ENCODE peak calls at places on chromosomes 11 and 22, in four cellular contexts. P, D, Y and E are unnamed samples.

GRCh38 chr11:93727985-93728791 is 13.1 kb downstream of the TAF1D start:
- DNase-seq in Y (no peak), P (no peak), D (no peak), E (no peak)

GRCh38 chr11:18890615-18891014 is 48.6 kb downstream of the MRGPRX1 start:
- DNase-seq in D (no peak), P (no peak), Y (no peak), E (no peak)

GRCh38 chr11:17906436-17906835 is 106.4 kb downstream of the SERGEF start:
- DNase-seq in P (no peak), Y (peak; percentile 40), D (no peak), E (peak; percentile 70)

GRCh38 chr11:33151411-33151810 is 9.9 kb downstream of the CSTF3 start:
- DNase-seq in Y (no peak), P (no peak), D (no peak), E (no peak)

GRCh38 chr11:2461253-2462091 is 16.7 kb downstream of the KCNQ1 start:
- DNase-seq in D (no peak), Y (peak; percentile 27), P (no peak), E (no peak)

GRCh38 chr11:126829716-126830115 is 170.9 kb downstream of the KIRREL3 start:
- DNase-seq in P (no peak), Y (no peak), D (no peak), E (no peak)

GRCh38 chr22:49904040-49904369 is 14.2 kb downstream of the ALG12 start:
- DNase-seq in P (no peak), D (no peak), Y (no peak), E (no peak)

GRCh38 chr11:115896084-115896483 is 391.9 kb upstream of the CADM1 start:
- DNase-seq in D (no peak), Y (no peak), P (no peak), E (no peak)

GRCh38 chr11:1192741-1193325 is 30.0 kb upstream of the MUC5B start:
- DNase-seq in D (no peak), Y (no peak), P (no peak), E (no peak)

GRCh38 chr11:90803781-90804180 is 580.9 kb upstream of the CHORDC1 start:
- DNase-seq in D (no peak), Y (no peak), P (no peak), E (no peak)

GRCh38 chr11:95088946-95089619 is 563 bp upstream of the ENDOD1 start:
- DNase-seq in P (no peak), D (no peak), Y (no peak), E (no peak)

GRCh38 chr11:102831128-102831708 is 12.2 kb downstream of the MMP3 start:
- DNase-seq in Y (no peak), D (peak; percentile 4), P (no peak), E (no peak)

GRCh38 chr11:1549355-1550330 is 22.4 kb downstream of the DUSP8 start:
- DNase-seq in Y (peak; percentile 43), P (no peak), D (peak; percentile 31), E (no peak)

GRCh38 chr11:550021-550745 is 10.4 kb downstream of the LMNTD2 start:
- DNase-seq in D (no peak), P (no peak), Y (no peak), E (no peak)

GRCh38 chr11:118918128-118918685 is 7.5 kb downstream of the BCL9L start:
- DNase-seq in Y (peak; percentile 71), D (peak; percentile 69), P (no peak), E (no peak)

GRCh38 chr11:118194835-118195627 is 18.6 kb upstream of the SCN2B start:
- DNase-seq in P (peak; percentile 62), Y (no peak), D (peak; percentile 98), E (no peak)

GRCh38 chr11:65224939-65225283 is 36.9 kb upstream of the POLA2 start:
- DNase-seq in Y (peak; percentile 40), P (peak; percentile 35), D (no peak), E (no peak)

GRCh38 chr22:35292786-35293185 is 6.9 kb upstream of the TOM1 start:
- DNase-seq in D (no peak), P (no peak), Y (no peak), E (no peak)

GRCh38 chr11:43573233-43573632 is 107.3 kb upstream of the HSD17B12 start:
- DNase-seq in P (no peak), Y (peak; percentile 43), D (peak; percentile 27), E (peak; percentile 70)

GRCh38 chr22:39524089-39524752 is 3.9 kb downstream of the ATF4 start:
- DNase-seq in P (no peak), D (no peak), Y (no peak), E (no peak)

GRCh38 chr11:68750197-68750987 is 928 bp downstream of the TESMIN start:
- DNase-seq in D (no peak), P (no peak), Y (peak; percentile 36), E (peak; percentile 68)

GRCh38 chr11:78151804-78152203 is 12.4 kb upstream of the ALG8 start:
- DNase-seq in Y (no peak), D (no peak), P (no peak), E (no peak)

GRCh38 chr11:93559681-93560080 is 16.5 kb upstream of the SMCO4 start:
- DNase-seq in D (no peak), P (no peak), Y (no peak), E (no peak)

GRCh38 chr11:31640611-31641010 is 131.0 kb downstream of the ELP4 start:
- DNase-seq in P (no peak), D (no peak), Y (no peak), E (no peak)
- TF ChIP-seq PHF8 in P (no peak), D (no peak), Y (no peak), E (no peak)

DNA sequence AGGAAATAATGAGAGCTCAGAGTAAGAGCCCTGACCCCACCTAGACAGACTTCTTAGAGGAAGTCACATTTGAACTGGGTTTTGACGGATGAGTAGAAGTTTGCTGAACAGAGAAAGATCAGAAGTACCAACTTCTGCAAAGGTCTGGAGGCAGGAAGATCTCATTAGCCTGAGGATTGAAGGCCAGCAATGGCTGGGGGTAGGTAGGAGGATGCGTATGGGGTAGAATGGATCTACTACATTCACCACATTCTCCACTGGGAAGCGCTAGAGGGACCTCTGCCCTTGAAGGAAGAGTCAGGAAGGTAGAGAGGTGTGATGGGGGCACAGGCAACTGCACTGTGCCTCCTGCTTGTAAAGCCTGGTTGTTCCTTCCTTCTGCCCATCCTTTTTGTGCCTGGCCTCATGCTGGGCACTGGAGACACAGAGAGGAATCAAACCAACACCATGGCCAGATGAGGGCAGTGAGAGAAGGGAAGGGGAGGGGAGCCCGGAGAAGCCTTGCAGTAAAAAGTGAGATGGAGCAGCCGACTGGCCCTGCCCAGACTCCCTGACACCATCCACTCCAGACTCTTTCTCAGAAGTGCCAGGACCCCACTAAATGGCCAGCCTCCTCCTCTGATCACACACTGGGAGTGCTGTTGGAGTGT is 4.9 kb downstream of the TPBGL start:
- DNase-seq in Y (no peak), P (no peak), D (peak; percentile 24), E (no peak)
- TF ChIP-seq PHF8 in Y (no peak), P (no peak), D (no peak), E (no peak)

GRCh38 chr22:17496843-17497242 is 66.5 kb upstream of the SLC25A18 start:
- DNase-seq in D (no peak), P (no peak), Y (no peak), E (no peak)

GRCh38 chr22:17501679-17502285 is 61.5 kb upstream of the SLC25A18 start:
- DNase-seq in P (peak; percentile 33), Y (peak; percentile 55), D (peak; percentile 63), E (no peak)
- TF ChIP-seq PHF8 in P (no peak), Y (no peak), D (no peak), E (no peak)

GRCh38 chr22:19942886-19943664 is 1.5 kb upstream of the TXNRD2 start:
- DNase-seq in D (peak; percentile 64), Y (no peak), P (no peak), E (no peak)
- TF ChIP-seq PHF8 in D (no peak), Y (no peak), P (no peak), E (no peak)

DNA sequence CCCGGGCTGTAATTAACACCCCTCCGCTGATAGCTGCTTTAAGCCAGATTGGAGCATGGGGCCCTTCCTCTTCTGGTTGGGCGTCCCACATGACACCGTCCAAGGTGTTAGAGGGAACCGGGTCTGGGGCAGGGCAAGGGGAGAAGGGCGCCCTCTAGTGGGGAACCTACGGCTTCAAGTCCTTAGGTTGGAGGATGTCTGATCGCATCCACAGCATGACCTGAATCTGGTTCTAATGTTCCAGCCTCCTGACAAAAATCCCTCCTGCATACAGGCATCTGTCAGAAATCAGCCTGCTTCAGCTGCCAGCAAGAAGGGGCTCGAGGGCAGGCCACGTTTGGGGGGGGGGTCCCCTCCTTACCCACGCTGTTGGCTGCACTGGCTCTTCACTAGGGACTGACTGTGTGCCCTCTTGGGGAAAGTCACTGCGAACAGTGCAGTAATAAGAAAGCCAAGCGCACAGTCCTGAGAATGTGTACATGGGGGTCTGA is 94.2 kb upstream of the TBCEL start:
- DNase-seq in P (peak; percentile 30), Y (peak; percentile 83), D (peak; percentile 30), E (peak; percentile 73)
- TF ChIP-seq PHF8 in P (no peak), Y (no peak), D (no peak), E (no peak)

GRCh38 chr11:11849127-11849746 is 7.5 kb downstream of the USP47 start:
- DNase-seq in P (peak; percentile 46), Y (peak; percentile 43), D (peak; percentile 60), E (no peak)
- TF ChIP-seq PHF8 in P (no peak), Y (no peak), D (no peak), E (no peak)

GRCh38 chr11:70544774-70545625 is 146.7 kb downstream of the CTTN start:
- DNase-seq in Y (no peak), D (no peak), P (no peak), E (no peak)

GRCh38 chr11:70546179-70546940 is 148.0 kb downstream of the CTTN start:
- DNase-seq in Y (no peak), P (no peak), D (no peak), E (no peak)

GRCh38 chr11:70544067-70544773 is 145.9 kb downstream of the CTTN start:
- DNase-seq in Y (no peak), P (no peak), D (no peak), E (no peak)

GRCh38 chr11:70547386-70547785 is 149.1 kb downstream of the CTTN start:
- DNase-seq in Y (no peak), P (no peak), D (no peak), E (no peak)

GRCh38 chr11:70545626-70545945 is 147.3 kb downstream of the CTTN start:
- DNase-seq in D (no peak), P (no peak), Y (no peak), E (no peak)
- TF ChIP-seq PHF8 in D (no peak), P (no peak), Y (no peak), E (no peak)

DNA sequence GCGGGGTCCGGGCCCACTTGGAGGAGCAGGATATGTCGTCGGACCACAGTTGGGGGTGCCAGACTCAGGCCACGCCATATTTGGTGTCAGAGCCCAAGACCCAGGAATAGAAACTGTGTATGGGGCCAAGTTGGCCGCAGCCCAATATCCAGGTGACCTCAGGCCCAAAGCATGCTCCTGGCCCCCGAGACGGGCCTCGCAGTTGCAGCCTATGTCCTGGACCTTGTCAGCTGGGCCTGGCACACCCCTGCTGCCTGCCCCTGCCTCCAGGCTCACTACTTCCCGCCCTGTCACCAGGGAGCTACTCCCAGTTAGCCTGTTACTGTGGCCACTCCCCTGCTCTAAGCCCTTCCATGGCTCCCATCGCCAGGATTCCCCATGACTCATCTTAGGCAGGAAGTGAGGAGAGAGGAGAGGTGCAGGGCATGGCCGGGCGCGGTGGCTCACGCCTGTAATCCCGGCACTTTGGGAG is 23.1 kb downstream of the A4GALT start:
- DNase-seq in P (peak; percentile 59), Y (no peak), D (peak; percentile 61), E (no peak)
- TF ChIP-seq PHF8 in P (no peak), Y (no peak), D (no peak), E (no peak)